ENCODE peak calls at places on chromosome 16, in four cellular contexts. One of them, this sample, is unnamed.
A peak's percentile ranks its signal among the peaks of the same experiment; 100 is the strongest.

GRCh38 chr16:53789159-53789558 is 85.2 kb downstream of the FTO start:
- DNase-seq in anterior cingulate cortex: no peak
- DNase-seq in GM19239: no peak
- DNase-seq in GM12878: no peak
- DNase-seq in this sample: no peak

GRCh38 chr16:27127293-27127692 is 60.6 kb downstream of the C16orf82 start:
- DNase-seq in GM12878: no peak
- DNase-seq in anterior cingulate cortex: no peak
- DNase-seq in GM19239: no peak
- DNase-seq in this sample: no peak

GRCh38 chr16:8863594-8864424 is 5.0 kb downstream of the CARHSP1 start:
- DNase-seq in GM19239: no peak
- DNase-seq in GM12878: no peak
- DNase-seq in anterior cingulate cortex: peak; percentile 92
- DNase-seq in this sample: no peak

GRCh38 chr16:70656065-70656711 is 9.8 kb downstream of the IL34 start:
- DNase-seq in GM12878: no peak
- DNase-seq in GM19239: no peak
- DNase-seq in anterior cingulate cortex: no peak
- DNase-seq in this sample: no peak

GRCh38 chr16:89706446-89707260 is 5.1 kb upstream of the SPATA2L start:
- DNase-seq in anterior cingulate cortex: no peak
- DNase-seq in GM19239: no peak
- DNase-seq in GM12878: no peak
- DNase-seq in this sample: no peak

GRCh38 chr16:89621698-89622409 is 8.4 kb downstream of the DPEP1 start:
- DNase-seq in GM12878: no peak
- DNase-seq in anterior cingulate cortex: no peak
- DNase-seq in GM19239: no peak
- DNase-seq in this sample: no peak

GRCh38 chr16:86396318-86396882 is 113.9 kb upstream of the FOXF1 start:
- DNase-seq in anterior cingulate cortex: no peak
- DNase-seq in GM19239: no peak
- DNase-seq in GM12878: no peak
- DNase-seq in this sample: no peak

GRCh38 chr16:20676867-20677266 is 20.6 kb downstream of the ACSM1 start:
- DNase-seq in GM12878: no peak
- DNase-seq in anterior cingulate cortex: no peak
- DNase-seq in GM19239: no peak
- DNase-seq in this sample: no peak

This sample was measured in D721Med.